ENCODE peak calls at places on chromosome 16, in seven cellular contexts. W is hepatic stellate cell; M is stimulated activated CD8-positive, alpha-beta memory T cell treated with anti-CD3 and anti-CD28 coated beads, Interleukin-4, amount 100 ng/mL, for 1 hour; K is heart right ventricle; S is left cardiac atrium; R is IMR-90; E is HEK293T. I is an unnamed sample.

GRCh38 chr16:49491736-49492089 is 118.1 kb downstream of the C16orf78 start:
- DNase-seq in W (peak), M (no peak), K (peak), S (peak), R (no peak), E (peak), I (peak)

GRCh38 chr16:67930678-67931211 is 917 bp downstream of the CTRL start:
- DNase-seq in W (no peak), M (no peak), K (no peak), S (no peak), R (no peak), E (no peak), I (peak)

GRCh38 chr16:89202422-89203215 is 2.3 kb upstream of the SLC22A31 start:
- DNase-seq in W (no peak), M (no peak), K (no peak), S (no peak), R (no peak), E (no peak), I (no peak)

GRCh38 chr16:85300451-85300968 is 188.2 kb upstream of the CIBAR2 start:
- DNase-seq in W (no peak), M (no peak), K (no peak), S (no peak), R (no peak), E (no peak), I (no peak)

GRCh38 chr16:46673320-46674013 is 15.5 kb downstream of the VPS35 start:
- DNase-seq in W (peak), M (no peak), K (no peak), S (peak), R (peak), E (peak), I (peak)

GRCh38 chr16:68233835-68234187 is 2.1 kb downstream of the ESRP2 start:
- DNase-seq in W (no peak), M (no peak), K (no peak), S (no peak), R (no peak), E (no peak), I (no peak)

GRCh38 chr16:67024384-67024896 is 4.5 kb upstream of the CBFB start:
- DNase-seq in W (no peak), M (no peak), K (no peak), S (no peak), R (no peak), E (no peak), I (no peak)

GRCh38 chr16:70689035-70689969 is 3.4 kb upstream of the MTSS2 start:
- DNase-seq in W (no peak), M (no peak), K (peak), S (no peak), R (no peak), E (no peak), I (no peak)

GRCh38 chr16:88382491-88383400 is at the start of gene ZNF469:
- DNase-seq in W (peak), M (no peak), K (no peak), S (no peak), R (peak), E (peak), I (peak)

GRCh38 chr16:86570542-86571196 is 4.0 kb downstream of the FOXC2 start:
- DNase-seq in W (no peak), M (no peak), K (no peak), S (no peak), R (no peak), E (no peak), I (no peak)

GRCh38 chr16:27729516-27730304 is 179.8 kb downstream of the KATNIP start:
- DNase-seq in W (no peak), M (no peak), K (no peak), S (peak), R (peak), E (no peak), I (no peak)

GRCh38 chr16:64153718-64154117 is 968.1 kb downstream of the CDH11 start:
- DNase-seq in W (no peak), M (no peak), K (no peak), S (no peak), R (peak), E (no peak), I (no peak)

GRCh38 chr16:85220125-85220839 is 108.0 kb upstream of the CIBAR2 start:
- DNase-seq in W (peak), M (no peak), K (peak), S (peak), R (peak), E (peak), I (peak)

GRCh38 chr16:10590342-10590741 is 9.9 kb upstream of the EMP2 start:
- DNase-seq in W (no peak), M (no peak), K (no peak), S (no peak), R (no peak), E (no peak), I (no peak)

GRCh38 chr16:24272379-24272778 is 16.2 kb downstream of the CACNG3 start:
- DNase-seq in W (no peak), M (no peak), K (no peak), S (no peak), R (no peak), E (no peak), I (no peak)

GRCh38 chr16:82695806-82696205 is 69.0 kb downstream of the CDH13 start:
- DNase-seq in W (no peak), M (no peak), K (no peak), S (no peak), R (no peak), E (no peak), I (no peak)

GRCh38 chr16:19863990-19864389 is 20.7 kb downstream of the GPRC5B start:
- DNase-seq in W (no peak), M (no peak), K (no peak), S (no peak), R (no peak), E (no peak), I (no peak)

GRCh38 chr16:12837756-12838155 is 34.1 kb upstream of the CPPED1 start:
- DNase-seq in W (no peak), M (no peak), K (no peak), S (no peak), R (no peak), E (no peak), I (no peak)

GRCh38 chr16:85491798-85492616 is 121.1 kb upstream of the GSE1 start:
- DNase-seq in W (peak), M (no peak), K (peak), S (peak), R (no peak), E (no peak), I (no peak)

GRCh38 chr16:19997734-19998133 is 76.0 kb downstream of the GPR139 start:
- DNase-seq in W (no peak), M (no peak), K (no peak), S (no peak), R (no peak), E (no peak), I (no peak)

GRCh38 chr16:52256310-52257078 is 290.4 kb downstream of the TOX3 start:
- DNase-seq in W (no peak), M (no peak), K (no peak), S (no peak), R (no peak), E (no peak), I (no peak)

GRCh38 chr16:23679986-23680336 is 1.3 kb downstream of the PLK1 start:
- DNase-seq in W (no peak), M (no peak), K (no peak), S (no peak), R (no peak), E (no peak), I (no peak)

GRCh38 chr16:66058181-66058580 is 308.3 kb upstream of the CDH5 start:
- DNase-seq in W (no peak), M (no peak), K (no peak), S (no peak), R (peak), E (no peak), I (no peak)

GRCh38 chr16:72552675-72553074 is 380.7 kb upstream of the PMFBP1 start:
- DNase-seq in W (peak), M (no peak), K (no peak), S (no peak), R (peak), E (no peak), I (no peak)

GRCh38 chr16:85917959-85918358 is 19.0 kb downstream of the IRF8 start:
- DNase-seq in W (no peak), M (no peak), K (no peak), S (no peak), R (no peak), E (no peak), I (no peak)